ENCODE peak calls at places on chromosome 6, in ten cellular contexts. Q is mesenchymal stem cell, R is fibroblast of lung, C is colonic mucosa, G is GM12878, N is kidney, J is HCT116, L is MM.1S, M is SK-N-SH, A is IMR-90. F is an unnamed sample.

GRCh38 chr6:32944265-32944664 is 3.4 kb upstream of the HLA-DMB start:
- DNase-seq in J (no peak), L (peak; percentile 80), Q (no peak), C (no peak), M (no peak), A (no peak), N (no peak), G (peak; percentile 84), R (no peak), F (no peak)

GRCh38 chr6:47743744-47744143 is 38.1 kb upstream of the OPN5 start:
- DNase-seq in J (no peak), N (no peak), A (no peak), G (no peak), M (no peak), R (peak; percentile 50), C (no peak), Q (peak; percentile 34), L (no peak), F (no peak)

GRCh38 chr6:118320652-118321051 is 227.4 kb upstream of the PLN start:
- DNase-seq in M (no peak), Q (no peak), R (no peak), C (no peak), L (no peak), A (peak; percentile 26), G (no peak), N (no peak), J (no peak), F (no peak)

GRCh38 chr6:74115674-74116073 is 419.7 kb downstream of the CD109 start:
- DNase-seq in R (no peak), L (no peak), Q (peak; percentile 45), G (no peak), M (no peak), N (no peak), A (peak; percentile 38), C (no peak), J (no peak), F (no peak)

GRCh38 chr6:50847890-50848594 is 29.4 kb downstream of the TFAP2B start:
- DNase-seq in C (no peak), J (no peak), G (no peak), A (no peak), L (no peak), M (no peak), N (no peak), R (no peak), Q (no peak), F (no peak)

GRCh38 chr6:28995093-28995650 is 9.9 kb downstream of the ZNF311 start:
- DNase-seq in J (no peak), R (no peak), Q (no peak), M (no peak), L (no peak), N (no peak), C (no peak), A (peak; percentile 9), G (no peak), F (no peak)

GRCh38 chr6:75290136-75290535 is 5.5 kb upstream of the TMEM30A start:
- DNase-seq in C (no peak), A (no peak), Q (no peak), J (no peak), N (no peak), L (no peak), M (no peak), G (no peak), R (no peak), F (no peak)

GRCh38 chr6:98833101-98834059 is 994 bp upstream of the POU3F2 start:
- DNase-seq in L (peak; percentile 11), J (no peak), N (peak; percentile 79), G (no peak), C (no peak), A (peak; percentile 16), R (peak; percentile 62), Q (peak; percentile 52), M (peak; percentile 80), F (peak; percentile 77)

GRCh38 chr6:151160869-151161268 is 78.9 kb upstream of the AKAP12 start:
- DNase-seq in R (no peak), L (no peak), M (no peak), A (no peak), N (peak; percentile 82), J (no peak), C (no peak), G (no peak), Q (no peak), F (no peak)

GRCh38 chr6:71099649-71100048 is 142.8 kb upstream of the B3GAT2 start:
- DNase-seq in G (no peak), J (no peak), R (no peak), N (no peak), A (no peak), C (no peak), M (no peak), L (no peak), Q (no peak), F (no peak)

GRCh38 chr6:71107935-71108420 is 151.1 kb upstream of the B3GAT2 start:
- DNase-seq in A (peak; percentile 71), Q (peak; percentile 78), G (no peak), R (peak; percentile 92), C (no peak), N (no peak), L (no peak), J (peak; percentile 3), M (no peak), F (no peak)

DNA sequence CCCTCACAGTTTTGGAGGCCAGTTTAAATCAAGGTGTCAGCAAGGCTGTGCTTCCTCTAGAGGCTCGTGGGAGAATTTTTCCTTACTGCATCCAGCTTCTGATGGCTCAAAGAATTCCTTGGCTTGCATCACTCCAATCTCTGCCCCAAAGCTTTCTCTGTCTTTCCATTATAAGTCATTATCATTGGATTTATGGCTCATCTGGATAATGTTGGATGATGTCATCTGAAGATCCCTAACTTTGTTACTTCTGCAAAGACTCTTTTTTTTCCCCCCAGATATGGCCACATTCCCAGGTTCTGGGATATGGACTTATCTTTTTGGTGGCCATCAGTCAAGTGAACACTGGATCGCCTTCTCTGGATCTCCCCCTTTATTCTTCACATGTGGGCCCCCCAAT is 146.3 kb upstream of the B3GAT2 start:
- DNase-seq in G (no peak), C (no peak), J (no peak), L (no peak), M (no peak), R (no peak), N (no peak), Q (peak; percentile 56), A (no peak), F (no peak)
- H3K9ac ChIP-seq in G (no peak overlapping the region), C (no peak overlapping the region), J (no peak overlapping the region), L (no peak overlapping the region), M (no peak overlapping the region), R (no peak overlapping the region), N (no peak overlapping the region), Q (no peak overlapping the region), A (no peak overlapping the region), F (no peak overlapping the region)

GRCh38 chr6:21104288-21104687 is 489.3 kb upstream of the SOX4 start:
- DNase-seq in R (no peak), M (no peak), C (no peak), L (no peak), N (no peak), A (no peak), Q (no peak), G (no peak), J (no peak), F (no peak)

GRCh38 chr6:21111399-21111725 is 482.2 kb upstream of the SOX4 start:
- DNase-seq in C (no peak), G (no peak), N (no peak), J (peak; percentile 21), A (peak; percentile 1), Q (no peak), L (no peak), M (no peak), R (no peak), F (no peak)

GRCh38 chr6:21110684-21111398 is 482.7 kb upstream of the SOX4 start:
- DNase-seq in J (no peak), C (no peak), A (no peak), N (no peak), R (peak; percentile 15), G (no peak), M (no peak), L (no peak), Q (no peak), F (no peak)

GRCh38 chr6:21107796-21108195 is 485.8 kb upstream of the SOX4 start:
- DNase-seq in G (no peak), N (no peak), Q (no peak), C (no peak), L (no peak), A (no peak), R (no peak), J (no peak), M (no peak), F (no peak)

GRCh38 chr6:21109421-21110178 is 484.0 kb upstream of the SOX4 start:
- DNase-seq in A (peak; percentile 59), J (peak; percentile 90), Q (peak; percentile 42), M (no peak), N (no peak), G (peak; percentile 19), C (no peak), L (no peak), R (peak; percentile 94), F (no peak)
- H3K4me3 ChIP-seq in A (no peak overlapping the region), J (peak overlapping the region; percentile 24), Q (no peak overlapping the region), M (peak overlapping the region; percentile 35), N (no peak overlapping the region), G (no peak overlapping the region), C (no peak overlapping the region), L (no peak overlapping the region), R (no peak overlapping the region), F (no peak overlapping the region)

GRCh38 chr6:41707565-41708200 is 27.7 kb downstream of the TFEB start:
- DNase-seq in A (no peak), N (peak; percentile 70), G (no peak), Q (no peak), L (no peak), M (no peak), R (no peak), J (no peak), C (no peak), F (no peak)

GRCh38 chr6:41711323-41712038 is 23.9 kb downstream of the TFEB start:
- DNase-seq in Q (no peak), N (peak; percentile 46), C (no peak), R (no peak), G (no peak), J (no peak), M (no peak), A (no peak), L (no peak), F (no peak)

GRCh38 chr6:41706876-41707564 is 28.4 kb downstream of the TFEB start:
- DNase-seq in G (no peak), M (no peak), J (no peak), C (no peak), A (peak; percentile 53), Q (peak; percentile 62), N (peak; percentile 69), R (peak; percentile 43), L (no peak), F (no peak)

GRCh38 chr6:41708856-41709255 is 26.6 kb downstream of the TFEB start:
- DNase-seq in J (no peak), L (no peak), M (no peak), A (no peak), Q (no peak), C (no peak), N (no peak), G (no peak), R (no peak), F (no peak)

GRCh38 chr6:41709375-41709774 is 26.0 kb downstream of the TFEB start:
- DNase-seq in A (no peak), M (no peak), Q (no peak), J (no peak), N (no peak), G (no peak), L (no peak), R (no peak), C (no peak), F (no peak)
- H3K9ac ChIP-seq in A (no peak overlapping the region), M (no peak overlapping the region), Q (no peak overlapping the region), J (no peak overlapping the region), N (no peak overlapping the region), G (no peak overlapping the region), L (no peak overlapping the region), R (no peak overlapping the region), C (no peak overlapping the region), F (no peak overlapping the region)

GRCh38 chr6:158939255-158940170 is 60.5 kb downstream of the RSPH3 start:
- DNase-seq in R (no peak), C (peak; percentile 44), Q (no peak), N (no peak), L (no peak), A (no peak), J (no peak), M (no peak), G (peak; percentile 1), F (peak; percentile 21)
- H3K4me3 ChIP-seq in R (no peak overlapping the region), C (peak overlapping the region; percentile 34), Q (peak overlapping the region; percentile 70), N (peak overlapping the region; percentile 53), L (no peak overlapping the region), A (no peak overlapping the region), J (peak overlapping the region; percentile 50), M (no peak overlapping the region), G (peak overlapping the region; percentile 55), F (peak overlapping the region; percentile 19)